ENCODE peak calls at places on chromosomes 5 and 9, in six cellular contexts. One of them, this sample, is unnamed.

GRCh38 chr5:180072556-180072955 is 997 bp upstream of the RNF130 start:
- DNase-seq in heart left ventricle: peak; percentile 21
- DNase-seq in spleen: peak; percentile 89
- DNase-seq in astrocyte: no peak
- DNase-seq in HepG2: no peak
- DNase-seq in lung: no peak
- DNase-seq in this sample: no peak

GRCh38 chr5:162187371-162187770 is 119.8 kb downstream of the GABRG2 start:
- DNase-seq in heart left ventricle: no peak
- DNase-seq in lung: no peak
- DNase-seq in spleen: no peak
- DNase-seq in HepG2: no peak
- DNase-seq in astrocyte: no peak
- DNase-seq in this sample: no peak

GRCh38 chr5:94367900-94368299 is 250.5 kb downstream of the KIAA0825 start:
- DNase-seq in heart left ventricle: no peak
- DNase-seq in spleen: no peak
- DNase-seq in HepG2: no peak
- DNase-seq in lung: no peak
- DNase-seq in astrocyte: no peak
- DNase-seq in this sample: no peak

GRCh38 chr5:6728011-6728794 is 15.0 kb downstream of the TENT4A start:
- DNase-seq in heart left ventricle: no peak
- DNase-seq in lung: no peak
- DNase-seq in astrocyte: no peak
- DNase-seq in HepG2: no peak
- DNase-seq in spleen: no peak
- DNase-seq in this sample: no peak

GRCh38 chr9:751137-752051 is 90.1 kb upstream of the DMRT1 start:
- DNase-seq in astrocyte: peak; percentile 39
- DNase-seq in spleen: no peak
- DNase-seq in lung: peak; percentile 47
- DNase-seq in HepG2: no peak
- DNase-seq in heart left ventricle: no peak
- DNase-seq in this sample: no peak

GRCh38 chr5:180491496-180491895 is 2.7 kb upstream of the CNOT6 start:
- DNase-seq in heart left ventricle: no peak
- DNase-seq in astrocyte: no peak
- DNase-seq in lung: no peak
- DNase-seq in HepG2: no peak
- DNase-seq in spleen: no peak
- DNase-seq in this sample: peak; percentile 11

GRCh38 chr9:134136117-134136996 is 475 bp downstream of the WDR5 start:
- DNase-seq in astrocyte: no peak
- DNase-seq in lung: no peak
- DNase-seq in heart left ventricle: no peak
- DNase-seq in HepG2: no peak
- DNase-seq in spleen: no peak
- DNase-seq in this sample: no peak

GRCh38 chr5:133531634-133532033 is 80.7 kb downstream of the FSTL4 start:
- DNase-seq in lung: no peak
- DNase-seq in astrocyte: peak; percentile 55
- DNase-seq in heart left ventricle: no peak
- DNase-seq in HepG2: no peak
- DNase-seq in spleen: no peak
- DNase-seq in this sample: no peak

GRCh38 chr5:128815201-128815600 is 150.1 kb upstream of the SLC27A6 start:
- DNase-seq in lung: no peak
- DNase-seq in HepG2: no peak
- DNase-seq in astrocyte: no peak
- DNase-seq in spleen: no peak
- DNase-seq in heart left ventricle: no peak
- DNase-seq in this sample: no peak

GRCh38 chr5:157267766-157268480 is 2.0 kb downstream of the CYFIP2 start:
- DNase-seq in lung: no peak
- DNase-seq in heart left ventricle: no peak
- DNase-seq in spleen: no peak
- DNase-seq in HepG2: no peak
- DNase-seq in astrocyte: no peak
- DNase-seq in this sample: peak; percentile 22

GRCh38 chr5:72077390-72077789 is 29.9 kb upstream of the MAP1B start:
- DNase-seq in spleen: no peak
- DNase-seq in lung: no peak
- DNase-seq in HepG2: no peak
- DNase-seq in heart left ventricle: no peak
- DNase-seq in astrocyte: no peak
- DNase-seq in this sample: no peak

GRCh38 chr5:113520429-113520828 is 6.9 kb downstream of the YTHDC2 start:
- DNase-seq in heart left ventricle: no peak
- DNase-seq in astrocyte: peak; percentile 64
- DNase-seq in lung: no peak
- DNase-seq in HepG2: peak; percentile 58
- DNase-seq in spleen: no peak
- DNase-seq in this sample: no peak

GRCh38 chr5:50441479-50441815 is 359 bp upstream of the EMB start:
- DNase-seq in heart left ventricle: no peak
- DNase-seq in lung: no peak
- DNase-seq in HepG2: no peak
- DNase-seq in spleen: no peak
- DNase-seq in astrocyte: no peak
- DNase-seq in this sample: no peak

GRCh38 chr5:1037671-1038416 is 29.2 kb downstream of the NKD2 start:
- DNase-seq in heart left ventricle: no peak
- DNase-seq in lung: no peak
- DNase-seq in HepG2: no peak
- DNase-seq in astrocyte: no peak
- DNase-seq in spleen: no peak
- DNase-seq in this sample: no peak

GRCh38 chr5:66992547-66992946 is 204.1 kb downstream of the CD180 start:
- DNase-seq in heart left ventricle: no peak
- DNase-seq in spleen: no peak
- DNase-seq in HepG2: no peak
- DNase-seq in lung: no peak
- DNase-seq in astrocyte: no peak
- DNase-seq in this sample: no peak

GRCh38 chr9:32508728-32509127 is 17.3 kb downstream of the RIGI start:
- DNase-seq in HepG2: peak; percentile 15
- DNase-seq in heart left ventricle: no peak
- DNase-seq in astrocyte: no peak
- DNase-seq in lung: no peak
- DNase-seq in spleen: no peak
- DNase-seq in this sample: no peak

GRCh38 chr9:122904466-122904822 is 715 bp downstream of the RC3H2 start:
- DNase-seq in heart left ventricle: peak; percentile 34
- DNase-seq in HepG2: peak; percentile 43
- DNase-seq in lung: no peak
- DNase-seq in astrocyte: peak; percentile 3
- DNase-seq in spleen: no peak
- DNase-seq in this sample: peak; percentile 59

GRCh38 chr5:101687630-101688029 is 608.5 kb downstream of the SLCO4C1 start:
- DNase-seq in HepG2: no peak
- DNase-seq in spleen: no peak
- DNase-seq in astrocyte: peak; percentile 14
- DNase-seq in lung: no peak
- DNase-seq in heart left ventricle: no peak
- DNase-seq in this sample: no peak

GRCh38 chr9:79537838-79538237 is 33.9 kb upstream of the TLE4 start:
- DNase-seq in lung: no peak
- DNase-seq in astrocyte: no peak
- DNase-seq in spleen: no peak
- DNase-seq in HepG2: no peak
- DNase-seq in heart left ventricle: no peak
- DNase-seq in this sample: no peak

GRCh38 chr9:93678199-93679019 is 102.0 kb downstream of the PHF2 start:
- DNase-seq in lung: no peak
- DNase-seq in spleen: peak; percentile 65
- DNase-seq in heart left ventricle: peak; percentile 7
- DNase-seq in HepG2: no peak
- DNase-seq in astrocyte: no peak
- DNase-seq in this sample: peak; percentile 4

GRCh38 chr5:140855772-140856674 is at the start of gene PCDHA10:
- DNase-seq in lung: no peak
- DNase-seq in spleen: no peak
- DNase-seq in HepG2: peak; percentile 6
- DNase-seq in astrocyte: no peak
- DNase-seq in heart left ventricle: no peak
- DNase-seq in this sample: no peak

GRCh38 chr5:9516591-9516990 is 29.3 kb downstream of the SEMA5A start:
- DNase-seq in astrocyte: no peak
- DNase-seq in lung: no peak
- DNase-seq in spleen: no peak
- DNase-seq in heart left ventricle: no peak
- DNase-seq in HepG2: no peak
- DNase-seq in this sample: peak; percentile 68

GRCh38 chr5:9514968-9515367 is 30.9 kb downstream of the SEMA5A start:
- DNase-seq in lung: no peak
- DNase-seq in spleen: no peak
- DNase-seq in heart left ventricle: no peak
- DNase-seq in astrocyte: no peak
- DNase-seq in HepG2: no peak
- DNase-seq in this sample: no peak

GRCh38 chr5:9515451-9515850 is 30.4 kb downstream of the SEMA5A start:
- DNase-seq in spleen: no peak
- DNase-seq in HepG2: no peak
- DNase-seq in heart left ventricle: peak; percentile 61
- DNase-seq in lung: no peak
- DNase-seq in astrocyte: no peak
- DNase-seq in this sample: no peak

GRCh38 chr5:9512452-9512851 is 33.4 kb downstream of the SEMA5A start:
- DNase-seq in lung: no peak
- DNase-seq in heart left ventricle: no peak
- DNase-seq in spleen: no peak
- DNase-seq in astrocyte: peak; percentile 39
- DNase-seq in HepG2: no peak
- DNase-seq in this sample: no peak

GRCh38 chr5:9513825-9514224 is 32.0 kb downstream of the SEMA5A start:
- DNase-seq in HepG2: no peak
- DNase-seq in heart left ventricle: no peak
- DNase-seq in spleen: no peak
- DNase-seq in astrocyte: no peak
- DNase-seq in lung: no peak
- DNase-seq in this sample: no peak
- TF ChIP-seq CTCF in HepG2: no peak
- TF ChIP-seq CTCF in heart left ventricle: peak; percentile 42
- TF ChIP-seq CTCF in spleen: no peak
- TF ChIP-seq CTCF in astrocyte: peak; percentile 17
- TF ChIP-seq CTCF in lung: no peak
- TF ChIP-seq CTCF in this sample: peak; percentile 28

DNA sequence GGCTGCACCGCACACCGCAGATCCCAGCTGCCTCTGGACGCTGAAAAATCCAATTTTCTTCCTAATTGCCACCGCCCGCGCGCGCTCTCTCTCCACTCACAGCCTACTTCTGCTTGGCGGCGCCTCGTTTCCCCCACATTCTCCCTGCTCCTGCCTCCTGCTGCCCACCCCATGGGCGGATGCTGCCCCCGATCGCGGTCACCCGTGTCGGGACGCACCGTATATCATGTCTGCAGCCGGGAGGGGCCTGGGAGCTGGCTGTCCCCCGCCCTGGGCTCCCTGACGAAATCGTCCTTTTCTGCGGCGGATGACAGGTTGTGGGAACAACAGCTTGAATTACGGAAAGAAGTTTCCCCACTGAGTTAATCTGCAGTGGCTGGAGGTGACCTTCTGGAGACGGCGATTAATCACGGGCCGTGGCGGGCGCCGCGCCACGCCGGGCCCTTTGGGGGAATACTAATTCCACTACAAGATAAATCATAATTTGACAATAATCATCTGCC is 36.3 kb upstream of the PSD2 start:
- DNase-seq in astrocyte: no peak
- DNase-seq in heart left ventricle: no peak
- DNase-seq in HepG2: no peak
- DNase-seq in lung: no peak
- DNase-seq in spleen: no peak
- DNase-seq in this sample: peak; percentile 94
- H3K4me3 ChIP-seq in astrocyte: no peak overlapping the region
- H3K4me3 ChIP-seq in heart left ventricle: no peak overlapping the region
- H3K4me3 ChIP-seq in HepG2: no peak overlapping the region
- H3K4me3 ChIP-seq in lung: no peak overlapping the region
- H3K4me3 ChIP-seq in spleen: no peak overlapping the region
- H3K4me3 ChIP-seq in this sample: peak overlapping the region; percentile 30

GRCh38 chr9:137837345-137838278 is 40.0 kb upstream of the CACNA1B start:
- DNase-seq in spleen: no peak
- DNase-seq in heart left ventricle: no peak
- DNase-seq in lung: no peak
- DNase-seq in astrocyte: no peak
- DNase-seq in HepG2: no peak
- DNase-seq in this sample: no peak

GRCh38 chr9:137838576-137838975 is 39.0 kb upstream of the CACNA1B start:
- DNase-seq in HepG2: no peak
- DNase-seq in spleen: no peak
- DNase-seq in lung: no peak
- DNase-seq in heart left ventricle: no peak
- DNase-seq in astrocyte: no peak
- DNase-seq in this sample: no peak

GRCh38 chr9:137836831-137837241 is 40.7 kb upstream of the CACNA1B start:
- DNase-seq in astrocyte: no peak
- DNase-seq in HepG2: no peak
- DNase-seq in lung: no peak
- DNase-seq in spleen: no peak
- DNase-seq in heart left ventricle: no peak
- DNase-seq in this sample: peak; percentile 31

GRCh38 chr9:137834846-137835546 is 42.6 kb upstream of the CACNA1B start:
- DNase-seq in lung: no peak
- DNase-seq in heart left ventricle: no peak
- DNase-seq in spleen: no peak
- DNase-seq in HepG2: no peak
- DNase-seq in astrocyte: no peak
- DNase-seq in this sample: no peak

DNA sequence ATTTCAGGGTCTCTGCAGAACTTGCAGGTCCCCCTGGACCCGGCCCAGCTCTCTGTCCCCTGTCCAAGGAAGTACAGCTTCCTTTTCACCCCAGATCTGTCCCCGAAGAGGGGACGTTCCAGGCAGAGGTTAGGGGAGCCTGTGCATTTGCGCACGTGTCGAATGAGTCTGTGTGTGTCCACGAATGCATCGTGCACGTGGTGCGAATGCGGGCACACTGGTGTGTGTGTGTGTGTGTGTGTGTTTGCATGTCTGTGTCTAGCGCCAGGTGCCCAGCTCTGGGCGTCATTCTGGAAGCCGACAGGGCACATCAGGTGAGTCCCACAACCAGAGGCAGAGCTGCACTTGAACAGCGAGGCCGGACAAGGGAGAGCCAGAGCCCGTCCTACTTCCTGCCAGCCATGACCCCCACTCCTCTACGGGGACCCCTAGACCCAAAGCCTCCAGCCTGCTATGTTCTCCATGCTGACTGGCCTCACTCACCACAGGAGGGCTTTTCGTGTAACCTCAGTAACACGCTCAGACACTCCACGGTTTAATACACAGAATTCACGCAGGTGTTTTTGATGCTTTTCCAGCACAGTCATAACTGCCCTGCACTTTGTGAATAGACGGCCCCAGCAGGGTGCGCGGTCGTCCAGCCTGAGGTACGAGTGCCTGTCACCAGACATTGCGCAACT is 41.3 kb upstream of the CACNA1B start:
- DNase-seq in lung: no peak
- DNase-seq in astrocyte: no peak
- DNase-seq in HepG2: no peak
- DNase-seq in heart left ventricle: no peak
- DNase-seq in spleen: no peak
- DNase-seq in this sample: no peak
- H3K36me3 ChIP-seq in lung: no peaks in the 10 kb centered on the region
- H3K36me3 ChIP-seq in astrocyte: peaks cover 6% of the 10 kb centered on the region
- H3K36me3 ChIP-seq in HepG2: peaks cover 4% of the 10 kb centered on the region
- H3K36me3 ChIP-seq in heart left ventricle: peaks cover 42% of the 10 kb centered on the region
- H3K36me3 ChIP-seq in spleen: peaks cover 60% of the 10 kb centered on the region
- H3K36me3 ChIP-seq in this sample: peaks cover 33% of the 10 kb centered on the region

GRCh38 chr5:168974081-168974480 is 326.9 kb downstream of the SLIT3 start:
- DNase-seq in HepG2: no peak
- DNase-seq in spleen: no peak
- DNase-seq in heart left ventricle: no peak
- DNase-seq in lung: no peak
- DNase-seq in astrocyte: peak; percentile 43
- DNase-seq in this sample: no peak
- TF ChIP-seq CTCF in HepG2: no peak
- TF ChIP-seq CTCF in spleen: no peak
- TF ChIP-seq CTCF in heart left ventricle: no peak
- TF ChIP-seq CTCF in lung: no peak
- TF ChIP-seq CTCF in astrocyte: no peak
- TF ChIP-seq CTCF in this sample: no peak

This sample was measured in WERI-Rb-1.